ENCODE peak calls at places on chromosomes 5 and 9, in ten cellular contexts. One of them, this sample, is unnamed.
A peak's percentile ranks its signal among the peaks of the same experiment; 100 is the strongest.

GRCh38 chr5:79962580-79963222 is 28.4 kb downstream of the MTX3 start:
- DNase-seq in fibroblast of the aortic adventitia: no peak
- DNase-seq in choroid plexus epithelial cell: no peak
- DNase-seq in transverse colon: no peak
- DNase-seq in body of pancreas: no peak
- DNase-seq in A549: no peak
- DNase-seq in osteocyte: no peak
- DNase-seq in adrenal gland: no peak
- DNase-seq in nephron progenitor cell: peak; percentile 6
- DNase-seq in lower leg skin: no peak
- DNase-seq in this sample: no peak

GRCh38 chr5:55712023-55712859 is at the start of gene SLC38A9:
- DNase-seq in A549: peak; percentile 90
- DNase-seq in choroid plexus epithelial cell: peak; percentile 96
- DNase-seq in transverse colon: peak; percentile 97
- DNase-seq in lower leg skin: peak; percentile 94
- DNase-seq in adrenal gland: peak; percentile 96
- DNase-seq in nephron progenitor cell: peak; percentile 95
- DNase-seq in fibroblast of the aortic adventitia: peak; percentile 92
- DNase-seq in body of pancreas: peak; percentile 96
- DNase-seq in osteocyte: peak; percentile 96
- DNase-seq in this sample: peak; percentile 96

GRCh38 chr9:4235951-4236804 is 63.7 kb downstream of the GLIS3 start:
- DNase-seq in lower leg skin: no peak
- DNase-seq in A549: peak; percentile 74
- DNase-seq in transverse colon: no peak
- DNase-seq in nephron progenitor cell: no peak
- DNase-seq in choroid plexus epithelial cell: peak; percentile 80
- DNase-seq in adrenal gland: no peak
- DNase-seq in body of pancreas: no peak
- DNase-seq in osteocyte: no peak
- DNase-seq in fibroblast of the aortic adventitia: peak; percentile 64
- DNase-seq in this sample: no peak

GRCh38 chr5:118557103-118557805 is 431.1 kb downstream of the DTWD2 start:
- DNase-seq in A549: no peak
- DNase-seq in lower leg skin: no peak
- DNase-seq in fibroblast of the aortic adventitia: no peak
- DNase-seq in transverse colon: no peak
- DNase-seq in choroid plexus epithelial cell: no peak
- DNase-seq in body of pancreas: no peak
- DNase-seq in osteocyte: no peak
- DNase-seq in nephron progenitor cell: no peak
- DNase-seq in adrenal gland: no peak
- DNase-seq in this sample: no peak

GRCh38 chr5:3352711-3353110 is 242.9 kb upstream of the IRX1 start:
- DNase-seq in choroid plexus epithelial cell: no peak
- DNase-seq in A549: no peak
- DNase-seq in nephron progenitor cell: no peak
- DNase-seq in body of pancreas: no peak
- DNase-seq in osteocyte: peak; percentile 62
- DNase-seq in lower leg skin: no peak
- DNase-seq in adrenal gland: no peak
- DNase-seq in fibroblast of the aortic adventitia: no peak
- DNase-seq in transverse colon: no peak
- DNase-seq in this sample: peak; percentile 45

GRCh38 chr9:4866239-4866969 is 73.7 kb downstream of the RCL1 start:
- DNase-seq in fibroblast of the aortic adventitia: no peak
- DNase-seq in lower leg skin: no peak
- DNase-seq in A549: no peak
- DNase-seq in choroid plexus epithelial cell: peak; percentile 13
- DNase-seq in nephron progenitor cell: no peak
- DNase-seq in osteocyte: no peak
- DNase-seq in body of pancreas: no peak
- DNase-seq in adrenal gland: no peak
- DNase-seq in transverse colon: no peak
- DNase-seq in this sample: no peak

GRCh38 chr5:103621548-103621930 is 59.0 kb upstream of the NUDT12 start:
- DNase-seq in body of pancreas: no peak
- DNase-seq in adrenal gland: no peak
- DNase-seq in fibroblast of the aortic adventitia: no peak
- DNase-seq in nephron progenitor cell: no peak
- DNase-seq in transverse colon: no peak
- DNase-seq in osteocyte: no peak
- DNase-seq in A549: no peak
- DNase-seq in lower leg skin: no peak
- DNase-seq in choroid plexus epithelial cell: peak; percentile 65
- DNase-seq in this sample: no peak

GRCh38 chr9:91360551-91361293 is 996 bp downstream of the AUH start:
- DNase-seq in body of pancreas: no peak
- DNase-seq in adrenal gland: no peak
- DNase-seq in fibroblast of the aortic adventitia: peak; percentile 19
- DNase-seq in A549: no peak
- DNase-seq in osteocyte: no peak
- DNase-seq in choroid plexus epithelial cell: no peak
- DNase-seq in lower leg skin: no peak
- DNase-seq in transverse colon: no peak
- DNase-seq in nephron progenitor cell: no peak
- DNase-seq in this sample: no peak

DNA sequence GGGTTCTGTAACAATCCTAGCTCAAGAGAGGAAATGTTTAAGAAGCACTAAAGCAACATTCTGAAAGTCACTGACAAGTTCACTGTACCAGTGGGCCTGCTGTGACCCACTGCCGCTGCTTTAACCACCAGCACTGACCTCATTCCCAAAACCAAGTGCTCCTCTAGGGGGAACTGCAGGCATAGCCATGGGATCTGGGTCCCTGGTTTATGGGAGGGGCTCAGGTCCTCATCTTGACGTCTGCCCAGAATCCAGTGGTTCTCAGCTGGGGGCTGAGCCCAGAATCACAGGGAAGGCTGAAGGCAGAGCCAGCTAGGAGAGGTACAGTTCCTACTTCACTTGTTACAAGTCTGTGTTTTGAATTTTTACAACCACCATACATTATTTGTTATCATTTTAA is 36.1 kb upstream of the SLC2A8 start:
- DNase-seq in transverse colon: no peak
- DNase-seq in A549: peak; percentile 40
- DNase-seq in osteocyte: no peak
- DNase-seq in body of pancreas: no peak
- DNase-seq in adrenal gland: peak; percentile 50
- DNase-seq in choroid plexus epithelial cell: peak; percentile 56
- DNase-seq in nephron progenitor cell: peak; percentile 10
- DNase-seq in fibroblast of the aortic adventitia: peak; percentile 43
- DNase-seq in lower leg skin: no peak
- DNase-seq in this sample: peak; percentile 39
- TF ChIP-seq CTCF in transverse colon: no peak
- TF ChIP-seq CTCF in A549: peak; percentile 31
- TF ChIP-seq CTCF in osteocyte: peak; percentile 28
- TF ChIP-seq CTCF in body of pancreas: no peak
- TF ChIP-seq CTCF in adrenal gland: no peak
- TF ChIP-seq CTCF in choroid plexus epithelial cell: peak; percentile 54
- TF ChIP-seq CTCF in nephron progenitor cell: no peak
- TF ChIP-seq CTCF in fibroblast of the aortic adventitia: peak; percentile 35
- TF ChIP-seq CTCF in lower leg skin: no peak
- TF ChIP-seq CTCF in this sample: no peak

DNA sequence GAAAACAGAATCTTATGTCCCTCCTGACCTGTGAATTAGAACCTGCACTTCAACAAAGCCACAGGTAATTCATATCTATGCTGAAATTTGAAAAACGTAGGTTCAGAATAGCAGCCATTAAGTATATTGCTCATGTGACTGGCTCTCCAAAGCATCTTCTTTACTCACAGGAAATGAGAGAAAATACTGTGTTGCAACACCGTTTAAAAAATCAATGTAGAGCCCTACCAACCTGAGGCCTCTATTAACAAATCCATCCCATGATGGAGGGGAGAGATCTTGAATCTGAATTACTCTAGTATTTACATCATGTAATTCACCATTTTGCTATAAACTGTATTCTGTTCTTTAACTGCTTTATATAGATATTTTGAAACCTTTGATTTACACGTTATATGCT is 203.3 kb upstream of the ACTBL2 start:
- DNase-seq in choroid plexus epithelial cell: no peak
- DNase-seq in fibroblast of the aortic adventitia: no peak
- DNase-seq in body of pancreas: no peak
- DNase-seq in adrenal gland: no peak
- DNase-seq in osteocyte: no peak
- DNase-seq in transverse colon: no peak
- DNase-seq in nephron progenitor cell: no peak
- DNase-seq in lower leg skin: no peak
- DNase-seq in A549: no peak
- DNase-seq in this sample: no peak
- TF ChIP-seq CTCF in choroid plexus epithelial cell: no peak
- TF ChIP-seq CTCF in fibroblast of the aortic adventitia: no peak
- TF ChIP-seq CTCF in body of pancreas: no peak
- TF ChIP-seq CTCF in adrenal gland: no peak
- TF ChIP-seq CTCF in osteocyte: no peak
- TF ChIP-seq CTCF in transverse colon: no peak
- TF ChIP-seq CTCF in nephron progenitor cell: no peak
- TF ChIP-seq CTCF in lower leg skin: no peak
- TF ChIP-seq CTCF in A549: no peak
- TF ChIP-seq CTCF in this sample: no peak

DNA sequence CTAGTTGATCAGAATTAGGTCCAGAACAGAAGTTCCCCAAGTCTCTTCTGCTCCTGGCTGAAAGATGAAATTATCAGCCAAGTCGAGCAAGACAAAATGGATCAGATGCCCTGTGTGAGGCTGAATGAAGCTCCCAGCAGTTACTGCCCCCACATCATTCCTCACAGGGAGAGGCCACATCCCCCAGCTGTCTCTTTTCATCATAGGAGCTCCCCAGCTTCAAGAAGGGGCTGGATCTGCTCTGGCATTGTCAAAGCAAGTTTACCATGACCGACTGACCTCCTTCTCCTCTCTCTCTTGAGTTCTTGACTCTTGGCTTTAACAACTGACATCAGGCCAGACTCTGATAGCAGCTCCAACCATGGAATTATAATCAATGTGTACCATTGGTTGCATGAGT is 133.3 kb upstream of the RAD23B start:
- DNase-seq in lower leg skin: no peak
- DNase-seq in nephron progenitor cell: no peak
- DNase-seq in osteocyte: no peak
- DNase-seq in transverse colon: no peak
- DNase-seq in fibroblast of the aortic adventitia: no peak
- DNase-seq in body of pancreas: no peak
- DNase-seq in A549: no peak
- DNase-seq in adrenal gland: no peak
- DNase-seq in choroid plexus epithelial cell: no peak
- DNase-seq in this sample: no peak
- TF ChIP-seq CTCF in lower leg skin: no peak
- TF ChIP-seq CTCF in nephron progenitor cell: no peak
- TF ChIP-seq CTCF in osteocyte: no peak
- TF ChIP-seq CTCF in transverse colon: no peak
- TF ChIP-seq CTCF in fibroblast of the aortic adventitia: no peak
- TF ChIP-seq CTCF in body of pancreas: no peak
- TF ChIP-seq CTCF in A549: no peak
- TF ChIP-seq CTCF in adrenal gland: no peak
- TF ChIP-seq CTCF in choroid plexus epithelial cell: no peak
- TF ChIP-seq CTCF in this sample: no peak

GRCh38 chr5:37840036-37840909 is at the start of gene GDNF:
- DNase-seq in adrenal gland: peak; percentile 42
- DNase-seq in lower leg skin: no peak
- DNase-seq in nephron progenitor cell: peak; percentile 69
- DNase-seq in body of pancreas: no peak
- DNase-seq in A549: peak; percentile 38
- DNase-seq in choroid plexus epithelial cell: peak; percentile 30
- DNase-seq in transverse colon: peak; percentile 43
- DNase-seq in osteocyte: no peak
- DNase-seq in fibroblast of the aortic adventitia: peak; percentile 65
- DNase-seq in this sample: peak; percentile 74
- TF ChIP-seq CTCF in adrenal gland: no peak
- TF ChIP-seq CTCF in lower leg skin: no peak
- TF ChIP-seq CTCF in nephron progenitor cell: no peak
- TF ChIP-seq CTCF in body of pancreas: no peak
- TF ChIP-seq CTCF in A549: peak; percentile 44
- TF ChIP-seq CTCF in choroid plexus epithelial cell: no peak
- TF ChIP-seq CTCF in transverse colon: no peak
- TF ChIP-seq CTCF in osteocyte: peak; percentile 26
- TF ChIP-seq CTCF in fibroblast of the aortic adventitia: peak; percentile 18
- TF ChIP-seq CTCF in this sample: peak; percentile 55

DNA sequence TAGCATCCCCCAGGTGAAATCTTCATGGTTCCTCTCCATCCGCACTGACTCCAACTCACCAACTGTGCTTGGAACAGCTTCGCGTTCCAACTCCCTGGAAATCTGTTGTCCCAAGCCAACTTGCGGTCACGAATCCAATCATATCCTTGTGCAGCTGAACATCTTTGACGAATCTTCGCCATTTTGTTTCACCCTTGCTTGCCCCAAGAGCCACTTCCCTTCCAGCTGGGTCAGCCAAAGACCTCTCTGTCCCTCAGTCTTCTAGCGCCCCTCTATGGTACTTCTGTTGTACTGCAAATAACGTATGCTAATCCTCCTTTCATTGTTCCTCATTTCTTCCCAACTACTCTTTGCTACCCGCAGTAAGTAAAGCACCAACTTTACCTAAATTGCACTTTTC is 61.0 kb upstream of the TARS1 start:
- DNase-seq in transverse colon: no peak
- DNase-seq in fibroblast of the aortic adventitia: peak; percentile 73
- DNase-seq in adrenal gland: no peak
- DNase-seq in nephron progenitor cell: peak; percentile 6
- DNase-seq in A549: no peak
- DNase-seq in osteocyte: no peak
- DNase-seq in lower leg skin: no peak
- DNase-seq in choroid plexus epithelial cell: peak; percentile 60
- DNase-seq in body of pancreas: no peak
- DNase-seq in this sample: no peak
- TF ChIP-seq CTCF in transverse colon: peak; percentile 32
- TF ChIP-seq CTCF in fibroblast of the aortic adventitia: peak; percentile 61
- TF ChIP-seq CTCF in adrenal gland: no peak
- TF ChIP-seq CTCF in nephron progenitor cell: peak; percentile 42
- TF ChIP-seq CTCF in A549: peak; percentile 21
- TF ChIP-seq CTCF in osteocyte: peak; percentile 44
- TF ChIP-seq CTCF in lower leg skin: no peak
- TF ChIP-seq CTCF in choroid plexus epithelial cell: peak; percentile 76
- TF ChIP-seq CTCF in body of pancreas: no peak
- TF ChIP-seq CTCF in this sample: peak; percentile 69

DNA sequence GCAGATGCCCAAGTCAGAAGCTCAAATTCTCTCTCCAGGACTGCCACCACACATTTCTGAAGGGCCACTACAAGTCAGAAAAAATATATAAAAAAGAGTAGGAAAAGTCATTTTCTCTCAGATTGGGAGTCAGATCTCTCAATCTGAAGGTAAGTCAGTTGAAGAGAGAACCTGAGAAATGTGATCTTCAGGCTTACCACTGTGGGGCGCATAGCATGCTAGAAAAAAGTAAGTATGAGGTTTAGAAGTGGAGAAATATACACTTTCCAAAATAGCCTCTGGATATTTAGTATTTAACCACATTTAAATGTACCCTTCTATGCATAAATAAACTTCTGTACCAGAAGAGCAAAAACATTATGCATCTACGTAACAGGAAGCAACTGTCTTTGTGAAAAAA is 800.7 kb upstream of the CTNND2 start:
- DNase-seq in adrenal gland: no peak
- DNase-seq in body of pancreas: no peak
- DNase-seq in choroid plexus epithelial cell: no peak
- DNase-seq in osteocyte: no peak
- DNase-seq in nephron progenitor cell: no peak
- DNase-seq in transverse colon: no peak
- DNase-seq in A549: no peak
- DNase-seq in lower leg skin: no peak
- DNase-seq in fibroblast of the aortic adventitia: no peak
- DNase-seq in this sample: no peak
- TF ChIP-seq CTCF in adrenal gland: no peak
- TF ChIP-seq CTCF in body of pancreas: no peak
- TF ChIP-seq CTCF in choroid plexus epithelial cell: no peak
- TF ChIP-seq CTCF in osteocyte: no peak
- TF ChIP-seq CTCF in nephron progenitor cell: peak; percentile 10
- TF ChIP-seq CTCF in transverse colon: no peak
- TF ChIP-seq CTCF in A549: no peak
- TF ChIP-seq CTCF in lower leg skin: no peak
- TF ChIP-seq CTCF in fibroblast of the aortic adventitia: no peak
- TF ChIP-seq CTCF in this sample: peak; percentile 55